ENCODE peak calls at places on chromosomes 13 and 19, in seven cellular contexts. V, X, S, L, O, Z and N are unnamed samples.

GRCh38 chr13:110634558-110634957 is 19.2 kb downstream of the NAXD start:
- DNase-seq in S (no peak), L (no peak), V (no peak), O (no peak), X (no peak), Z (no peak), N (no peak)

GRCh38 chr13:75153834-75154233 is 328.1 kb downstream of the TBC1D4 start:
- DNase-seq in L (no peak), X (no peak), V (peak; percentile 8), S (no peak), O (no peak), Z (no peak), N (no peak)

GRCh38 chr13:110957181-110957884 is 42.5 kb upstream of the ANKRD10 start:
- DNase-seq in O (no peak), L (no peak), X (no peak), S (no peak), Z (no peak), V (no peak), N (no peak)

GRCh38 chr19:58196911-58197616 is 14.2 kb downstream of the ZNF274 start:
- DNase-seq in O (no peak), Z (no peak), V (no peak), X (no peak), S (no peak), L (no peak), N (no peak)

GRCh38 chr13:52159159-52159982 is at the start of gene NEK3:
- DNase-seq in O (peak; percentile 33), V (no peak), L (peak; percentile 83), Z (peak; percentile 34), X (peak; percentile 71), S (peak; percentile 72), N (no peak)

GRCh38 chr13:72634859-72635258 is 92.6 kb downstream of the MZT1 start:
- DNase-seq in V (no peak), L (no peak), O (no peak), Z (no peak), X (no peak), S (no peak), N (no peak)

GRCh38 chr19:53102701-53103140 is 501 bp downstream of the ZNF160 start:
- DNase-seq in O (peak; percentile 5), X (peak; percentile 25), L (peak; percentile 70), Z (no peak), S (peak; percentile 34), V (no peak), N (no peak)

GRCh38 chr13:110874508-110874960 is 40.3 kb downstream of the ANKRD10 start:
- DNase-seq in S (peak; percentile 94), V (no peak), X (peak; percentile 42), O (peak; percentile 62), L (peak; percentile 93), Z (peak; percentile 60), N (peak; percentile 66)

GRCh38 chr19:6047256-6047655 is 63.0 kb downstream of the RFX2 start:
- DNase-seq in V (no peak), L (no peak), Z (no peak), O (no peak), S (no peak), X (no peak), N (no peak)

GRCh38 chr19:17948967-17949930 is 16.4 kb downstream of the CCDC124 start:
- DNase-seq in O (no peak), Z (no peak), S (no peak), V (no peak), X (no peak), L (no peak), N (no peak)

GRCh38 chr13:24381539-24382265 is 72.3 kb downstream of the C1QTNF9 start:
- DNase-seq in L (no peak), O (no peak), S (no peak), V (peak; percentile 2), Z (no peak), X (no peak), N (no peak)

GRCh38 chr13:51913421-51914136 is 51.8 kb downstream of the CCDC70 start:
- DNase-seq in X (no peak), L (no peak), O (no peak), V (no peak), S (no peak), Z (no peak), N (no peak)

DNA sequence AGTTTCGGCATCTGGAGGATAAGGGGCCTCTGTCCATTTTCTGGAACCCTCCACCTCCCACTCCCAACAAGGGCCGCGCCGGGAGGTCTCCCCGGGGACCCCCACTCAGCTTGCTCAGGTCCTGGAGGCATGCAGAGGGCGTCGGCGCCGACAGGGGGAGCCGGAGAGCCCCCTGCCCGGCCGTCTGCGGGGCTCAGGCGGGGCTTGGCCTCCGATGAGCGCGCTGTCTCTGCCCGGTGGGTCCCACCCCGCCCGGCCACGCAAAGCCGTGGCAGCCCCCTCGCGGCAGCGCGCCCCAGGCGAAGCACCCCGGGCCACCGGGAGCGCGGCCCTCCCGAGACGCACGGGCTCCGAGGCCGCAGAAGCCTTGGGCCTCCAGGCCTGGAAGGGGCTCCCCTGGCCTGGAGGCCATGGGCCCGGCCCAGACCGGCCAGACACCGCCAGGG is 149.7 kb upstream of the ZNF536 start:
- DNase-seq in O (no peak), L (peak; percentile 79), Z (no peak), X (no peak), S (no peak), V (no peak), N (no peak)
- TF ChIP-seq CTCF in O (no peak), L (peak; percentile 63), Z (peak; percentile 48), X (peak; percentile 53), S (peak; percentile 51), V (peak; percentile 58), N (no peak)

GRCh38 chr19:56301152-56301551 is 13.5 kb downstream of the ZSCAN5A start:
- DNase-seq in L (no peak), Z (no peak), O (no peak), S (no peak), V (no peak), X (no peak), N (no peak)
- TF ChIP-seq CTCF in L (no peak), Z (no peak), O (no peak), S (no peak), V (no peak), X (no peak), N (no peak)

GRCh38 chr13:36981156-36981743 is 17.9 kb downstream of the ALG5 start:
- DNase-seq in L (no peak), S (no peak), Z (peak; percentile 19), V (peak; percentile 24), O (no peak), X (no peak), N (no peak)
- TF ChIP-seq CTCF in L (peak; percentile 20), S (peak; percentile 36), Z (peak; percentile 28), V (peak; percentile 47), O (peak; percentile 16), X (peak; percentile 81), N (no peak)

DNA sequence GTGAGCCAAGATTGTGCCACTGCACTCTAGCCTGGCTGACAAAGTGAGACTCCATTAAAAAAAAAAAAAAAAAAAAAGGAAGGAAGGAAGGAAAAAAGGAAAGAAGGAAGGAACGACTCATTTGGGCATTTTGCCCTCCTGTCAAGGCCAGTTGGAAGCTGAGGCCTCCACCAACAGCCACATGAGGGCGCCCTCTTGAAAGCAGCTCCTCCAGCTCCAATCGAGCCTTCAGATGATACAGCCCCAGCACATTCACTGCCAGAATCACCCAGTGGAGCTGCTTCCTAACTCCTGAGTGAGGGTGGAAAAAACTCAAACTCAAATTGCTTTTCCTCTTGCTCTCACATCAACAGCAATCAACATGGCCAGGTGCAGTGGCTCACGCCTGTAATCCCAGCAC is 40.9 kb downstream of the GNG7 start:
- DNase-seq in Z (no peak), X (no peak), L (no peak), V (no peak), O (no peak), S (no peak), N (no peak)
- TF ChIP-seq CTCF in Z (peak; percentile 37), X (no peak), L (no peak), V (no peak), O (no peak), S (no peak), N (no peak)

DNA sequence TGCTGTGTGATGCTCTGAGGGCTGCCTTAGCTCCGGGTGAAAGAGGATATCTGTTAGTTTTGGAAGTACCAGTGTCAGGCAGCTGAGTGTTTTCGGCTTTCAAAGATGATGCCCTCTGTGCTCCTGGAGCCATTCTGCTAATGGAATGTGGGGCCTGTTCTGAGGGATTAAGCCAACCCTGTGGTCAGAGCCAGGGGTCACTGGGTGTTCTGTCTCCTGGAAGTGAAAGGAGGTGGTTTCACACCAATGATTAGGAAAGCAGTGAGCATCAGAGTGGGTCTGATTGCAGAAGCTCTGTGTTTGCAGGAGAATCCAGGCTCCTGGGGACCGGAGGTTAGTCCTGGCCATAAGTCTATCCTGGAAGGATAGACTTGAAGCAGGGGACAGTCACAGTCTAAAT is 94.6 kb downstream of the UQCRFS1 start:
- DNase-seq in O (no peak), Z (no peak), X (no peak), S (no peak), L (no peak), V (no peak), N (no peak)
- TF ChIP-seq CTCF in O (no peak), Z (no peak), X (no peak), S (no peak), L (no peak), V (no peak), N (no peak)

DNA sequence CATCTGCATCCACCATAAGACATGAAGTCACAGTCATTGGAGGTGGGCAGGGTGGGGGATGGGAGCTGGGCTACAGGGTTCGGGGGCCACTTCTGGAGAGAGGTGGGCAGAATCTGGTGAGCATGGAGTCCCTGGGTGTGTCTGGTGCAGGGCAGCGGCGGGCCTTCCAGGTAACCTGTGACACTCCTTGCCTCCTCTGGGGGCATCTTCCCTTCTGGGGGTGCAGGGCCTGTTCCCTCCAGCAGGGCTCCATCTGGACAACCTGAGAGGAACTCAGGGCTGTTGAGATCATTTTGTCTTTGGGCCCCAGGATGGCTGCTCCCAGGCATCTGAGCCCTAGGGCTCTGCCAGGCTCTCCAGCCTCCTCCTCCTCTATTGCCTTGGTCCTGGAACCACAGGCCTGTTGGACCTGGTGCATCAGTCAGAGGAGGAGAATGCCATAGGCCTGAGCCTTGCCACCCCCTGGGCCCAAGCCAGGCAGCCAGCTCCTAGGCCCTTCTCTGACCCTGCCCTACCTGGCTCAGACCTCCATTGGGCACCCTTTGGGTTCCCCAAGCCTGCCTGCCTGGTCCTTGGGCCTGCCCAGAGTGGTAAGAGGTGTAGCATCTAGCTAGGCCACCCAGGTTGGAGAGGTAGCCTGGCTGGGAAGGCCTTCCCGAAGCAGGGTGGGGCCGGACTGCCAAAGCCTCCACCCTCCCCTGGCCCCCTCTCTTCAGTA is 13.4 kb downstream of the LYL1 start:
- DNase-seq in L (no peak), O (no peak), S (no peak), X (no peak), V (no peak), Z (peak; percentile 24), N (no peak)
- TF ChIP-seq CTCF in L (no peak), O (peak; percentile 22), S (no peak), X (no peak), V (peak; percentile 29), Z (peak; percentile 55), N (no peak)

GRCh38 chr13:50167224-50167947 is 152.1 kb downstream of the KCNRG start:
- DNase-seq in V (no peak), O (no peak), L (no peak), S (no peak), X (no peak), Z (no peak), N (no peak)
- TF ChIP-seq CTCF in V (no peak), O (no peak), L (no peak), S (no peak), X (no peak), Z (no peak), N (no peak)